ENCODE peak calls at places on chromosomes 12 and 14, in seven cellular contexts. Q is endothelial cell of umbilical vein, P is fibroblast of lung, O is neuronal stem cell, N is Karpas-422, C is HCT116, Y is mammary epithelial cell. B is an unnamed sample.

GRCh38 chr14:103802353-103802752 is 45.0 kb downstream of the PPP1R13B start:
- DNase-seq in P (no peak), Y (peak; percentile 47), Q (no peak), C (no peak), N (no peak), O (no peak), B (no peak)

GRCh38 chr14:35340616-35341453 is 48.7 kb downstream of the PSMA6 start:
- DNase-seq in P (no peak), C (no peak), Q (no peak), Y (no peak), N (no peak), O (no peak), B (no peak)

GRCh38 chr12:64521838-64522237 is 69.9 kb downstream of the TBK1 start:
- DNase-seq in O (no peak), P (no peak), N (no peak), Q (no peak), Y (no peak), C (no peak), B (peak; percentile 10)

GRCh38 chr12:31868980-31869379 is 90.2 kb upstream of the RESF1 start:
- DNase-seq in Y (peak; percentile 70), O (no peak), C (no peak), N (no peak), Q (peak; percentile 69), P (peak; percentile 45), B (peak; percentile 56)

GRCh38 chr12:117890137-117890536 is 78.7 kb downstream of the KSR2 start:
- DNase-seq in O (no peak), P (no peak), Q (no peak), Y (no peak), N (peak; percentile 54), C (no peak), B (peak; percentile 14)

GRCh38 chr14:105898482-105899010 is 372.2 kb downstream of the TMEM121 start:
- DNase-seq in Y (no peak), N (no peak), P (no peak), O (no peak), Q (no peak), C (no peak), B (no peak)

GRCh38 chr12:117854339-117855012 is 114.3 kb downstream of the KSR2 start:
- DNase-seq in O (peak; percentile 71), Q (peak; percentile 52), C (no peak), Y (peak; percentile 28), P (peak; percentile 33), N (peak; percentile 88), B (peak; percentile 53)

GRCh38 chr12:109523071-109523470 is 45.6 kb downstream of the UBE3B start:
- DNase-seq in Y (no peak), N (no peak), P (no peak), Q (no peak), C (no peak), O (no peak), B (no peak)

GRCh38 chr14:81363746-81364400 is 36.3 kb downstream of the STON2 start:
- DNase-seq in P (peak; percentile 33), Q (no peak), Y (peak; percentile 47), N (no peak), O (no peak), C (no peak), B (peak; percentile 2)

GRCh38 chr14:78131201-78131600 is 39.0 kb upstream of the NRXN3 start:
- DNase-seq in N (no peak), Q (no peak), P (no peak), C (no peak), O (no peak), Y (no peak), B (no peak)

GRCh38 chr14:59126714-59127436 is 61.6 kb upstream of the DAAM1 start:
- DNase-seq in O (peak; percentile 48), C (peak; percentile 61), Q (peak; percentile 64), Y (peak; percentile 39), P (peak; percentile 76), N (peak; percentile 91), B (peak; percentile 75)

GRCh38 chr12:48999371-49000131 is at the start of gene DDN:
- DNase-seq in P (peak; percentile 17), Y (no peak), N (peak; percentile 92), O (no peak), Q (no peak), C (peak; percentile 45), B (peak; percentile 78)

GRCh38 chr14:43539210-43539609 is 967.9 kb downstream of the FSCB start:
- DNase-seq in Q (no peak), P (peak; percentile 57), Y (no peak), N (peak; percentile 72), O (peak; percentile 15), C (peak; percentile 1), B (peak; percentile 37)

GRCh38 chr12:66036317-66036716 is 94.2 kb downstream of the LLPH start:
- DNase-seq in C (peak; percentile 82), Y (peak; percentile 94), Q (peak; percentile 74), O (no peak), P (peak; percentile 93), N (no peak), B (peak; percentile 92)

GRCh38 chr14:23099212-23099861 is 4.0 kb downstream of the C14orf119 start:
- DNase-seq in C (no peak), P (no peak), N (no peak), O (no peak), Q (no peak), Y (no peak), B (no peak)

GRCh38 chr14:66709292-66709691 is 201.3 kb downstream of the GPHN start:
- DNase-seq in Q (peak; percentile 52), Y (peak; percentile 72), P (peak; percentile 24), C (peak; percentile 21), O (no peak), N (no peak), B (peak; percentile 51)

GRCh38 chr12:123077298-123078113 is 73.4 kb downstream of the PITPNM2 start:
- DNase-seq in O (no peak), Q (no peak), Y (no peak), N (no peak), C (no peak), P (no peak), B (no peak)

GRCh38 chr12:93347054-93347786 is 30.5 kb upstream of the NUDT4 start:
- DNase-seq in Q (peak; percentile 55), O (no peak), P (no peak), N (no peak), Y (no peak), C (no peak), B (no peak)

GRCh38 chr12:92582466-92582865 is 120.3 kb upstream of the PLEKHG7 start:
- DNase-seq in C (no peak), P (no peak), O (no peak), Q (no peak), N (no peak), Y (no peak), B (no peak)

GRCh38 chr14:104680806-104681688 is 8.4 kb upstream of the INF2 start:
- DNase-seq in N (peak; percentile 86), Y (peak; percentile 89), O (no peak), Q (peak; percentile 77), C (no peak), P (peak; percentile 80), B (peak; percentile 94)

DNA sequence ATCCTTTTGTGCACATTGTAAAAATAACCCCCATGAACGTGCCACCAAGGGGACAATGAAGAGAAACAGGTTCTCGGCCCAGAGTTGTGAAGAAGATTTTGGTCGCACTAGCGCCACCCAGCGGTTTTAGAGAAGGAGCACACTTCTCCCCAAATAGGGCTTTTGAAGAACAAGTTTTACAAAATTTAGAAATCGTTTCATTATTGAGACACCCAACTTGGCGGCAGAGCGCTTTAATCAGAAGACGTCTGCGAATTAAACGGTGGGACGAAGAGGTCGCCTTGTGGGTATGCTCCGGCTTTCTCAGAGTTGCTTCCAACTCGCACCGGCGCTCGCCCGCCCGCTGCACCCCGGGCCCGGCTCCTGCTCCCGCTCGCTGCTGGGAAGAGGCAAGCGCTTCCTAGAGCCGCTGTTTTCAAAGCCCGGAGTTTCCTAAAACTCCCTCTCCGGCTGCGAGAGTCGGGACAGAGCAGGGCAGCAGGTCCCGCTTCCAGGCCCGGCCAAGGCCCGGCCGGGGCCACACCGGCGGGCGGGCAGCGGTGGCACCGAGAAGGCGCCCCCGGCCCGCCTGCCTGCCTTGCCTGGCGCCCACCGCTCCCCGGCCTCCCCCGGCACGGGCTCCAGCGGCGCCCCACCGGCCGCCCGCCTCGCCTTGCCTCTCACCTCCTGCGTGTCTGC is 672 bp downstream of the FOXA1 start:
- DNase-seq in Y (peak; percentile 74), P (peak; percentile 84), Q (peak; percentile 80), N (peak; percentile 94), C (peak; percentile 76), O (peak; percentile 92), B (peak; percentile 82)
- H3K9ac ChIP-seq in Y (peak overlapping the region; percentile 49), P (peak overlapping the region; percentile 21), Q (no peak overlapping the region), N (no peak overlapping the region), C (peak overlapping the region; percentile 49), O (no peak overlapping the region), B (no peak overlapping the region)

DNA sequence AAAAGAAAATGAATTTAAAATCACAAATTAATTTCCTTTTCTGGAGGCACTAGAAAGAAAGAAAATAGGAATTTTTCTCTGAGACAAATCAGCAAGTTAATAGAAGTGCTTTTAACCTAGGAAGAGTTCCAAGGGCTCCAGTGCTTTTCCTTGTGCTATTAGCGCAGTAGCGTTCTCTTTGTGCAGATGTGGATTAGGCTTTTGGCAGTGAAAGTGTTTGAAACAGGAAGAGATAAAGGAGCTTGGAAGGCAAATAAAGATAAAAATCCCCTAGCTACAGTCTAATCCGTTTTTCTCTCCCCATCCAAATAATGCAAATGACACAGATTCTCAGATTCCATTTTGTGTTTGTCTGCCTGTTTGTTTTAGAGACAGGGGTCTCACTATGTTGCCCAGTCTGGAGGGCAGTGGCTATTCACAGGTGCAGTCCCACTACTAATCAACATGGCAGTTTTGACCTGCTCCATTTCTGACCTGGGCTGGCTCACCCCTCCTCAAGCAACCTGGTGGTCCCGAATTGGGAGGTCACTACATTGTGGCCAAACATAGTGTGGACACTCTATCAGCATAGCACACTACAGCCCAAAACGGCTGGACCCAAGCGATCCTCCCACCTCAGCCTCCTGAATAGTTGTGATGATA is 166.1 kb downstream of the PAWR start:
- DNase-seq in Q (peak; percentile 76), O (no peak), C (no peak), N (no peak), Y (no peak), P (no peak), B (no peak)
- H2AFZ ChIP-seq in Q (no peak overlapping the region), O (no peak overlapping the region), C (no peak overlapping the region), N (no peak overlapping the region), Y (no peak overlapping the region), P (no peak overlapping the region), B (no peak overlapping the region)

DNA sequence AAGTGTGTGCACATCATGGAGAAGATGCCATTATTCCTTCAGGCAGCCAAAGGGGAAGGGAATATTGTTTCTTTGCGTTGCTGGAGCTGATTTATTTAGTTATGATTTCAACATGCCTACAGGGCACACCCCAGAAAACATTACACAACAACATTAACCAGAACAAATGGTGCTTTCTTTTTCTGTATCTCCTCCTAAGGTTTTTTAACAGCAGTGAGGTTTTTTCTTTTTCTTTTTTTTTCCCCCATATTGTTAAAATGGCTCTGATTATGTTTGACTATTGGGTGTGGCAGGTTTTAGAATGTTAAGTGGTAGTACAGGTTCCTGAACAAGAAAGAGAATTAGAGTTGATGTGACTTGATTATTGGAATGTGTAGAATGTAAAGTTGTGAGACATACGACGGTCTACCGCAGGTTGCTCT is 144.8 kb downstream of the RAD51B start:
- DNase-seq in C (no peak), N (no peak), Y (peak; percentile 82), O (no peak), Q (no peak), P (peak; percentile 87), B (peak; percentile 66)
- H3K9ac ChIP-seq in C (no peak overlapping the region), N (no peak overlapping the region), Y (peak overlapping the region; percentile 67), O (no peak overlapping the region), Q (no peak overlapping the region), P (no peak overlapping the region), B (peak overlapping the region; percentile 57)

DNA sequence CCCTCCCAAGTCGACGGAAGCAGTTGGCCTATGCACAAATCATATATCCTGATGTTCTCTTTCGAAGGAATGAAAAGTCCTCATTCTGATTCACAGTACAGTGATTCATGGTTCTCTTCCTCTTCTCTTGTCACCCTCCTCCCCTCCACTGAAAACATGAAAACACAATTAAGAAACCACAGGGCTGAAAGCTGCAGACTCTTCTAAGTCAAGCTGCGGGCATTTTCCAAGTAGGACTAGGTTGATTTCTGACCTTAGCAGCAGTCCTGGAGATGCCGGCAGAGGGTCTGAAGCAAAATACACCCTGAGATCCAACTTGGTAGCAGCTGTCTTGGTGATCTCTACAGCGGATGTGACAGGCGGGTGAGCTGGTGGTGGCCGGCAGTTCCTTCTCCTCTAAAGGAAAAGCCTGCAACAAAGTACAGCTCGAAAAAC is 6.2 kb downstream of the TMCC3 start:
- DNase-seq in O (no peak), C (no peak), Y (peak; percentile 91), N (no peak), Q (peak; percentile 83), P (peak; percentile 57), B (peak; percentile 75)
- H2AFZ ChIP-seq in O (no peak overlapping the region), C (no peak overlapping the region), Y (no peak overlapping the region), N (no peak overlapping the region), Q (peak overlapping the region; percentile 5), P (no peak overlapping the region), B (peak overlapping the region; percentile 16)

B was measured in GM23248.